ENCODE peak calls at places on chromosome 3, in six cellular contexts. D is thyroid gland, J is pancreas, C is body of pancreas, I is cardiac muscle cell, T is prostate gland. M is an unnamed sample.

GRCh38 chr3:20215636-20216035 is 29.6 kb upstream of the SGO1 start:
- DNase-seq in D (no peak), J (no peak), C (no peak), I (no peak), T (no peak), M (no peak)

GRCh38 chr3:50448752-50449539 is 54.5 kb downstream of the CACNA2D2 start:
- DNase-seq in D (no peak), J (no peak), C (no peak), I (no peak), T (no peak), M (no peak)

GRCh38 chr3:169886671-169887070 is 16.9 kb upstream of the LRRC31 start:
- DNase-seq in D (peak), J (peak), C (peak), I (no peak), T (peak), M (peak)

GRCh38 chr3:122318620-122319019 is 6.4 kb upstream of the CSTA start:
- DNase-seq in D (no peak), J (no peak), C (no peak), I (no peak), T (peak), M (no peak)

GRCh38 chr3:139894638-139894989 is 40.4 kb upstream of the CLSTN2 start:
- DNase-seq in D (peak), J (no peak), C (peak), I (no peak), T (no peak), M (peak)

GRCh38 chr3:184471439-184471838 is 90.1 kb upstream of the EPHB3 start:
- DNase-seq in D (no peak), J (no peak), C (no peak), I (no peak), T (no peak), M (no peak)

GRCh38 chr3:188021502-188022040 is 132.4 kb upstream of the LPP start:
- DNase-seq in D (no peak), J (no peak), C (no peak), I (no peak), T (no peak), M (no peak)

GRCh38 chr3:139691619-139692018 is 13.8 kb upstream of the NMNAT3 start:
- DNase-seq in D (no peak), J (no peak), C (no peak), I (peak), T (no peak), M (no peak)

GRCh38 chr3:138846350-138846756 is 11.6 kb upstream of the PIK3CB start:
- DNase-seq in D (no peak), J (no peak), C (no peak), I (no peak), T (no peak), M (no peak)

GRCh38 chr3:62159056-62159455 is 214.3 kb downstream of the FEZF2 start:
- DNase-seq in D (no peak), J (no peak), C (no peak), I (no peak), T (no peak), M (peak)
- H3K27ac ChIP-seq in D (peak), J (no peak), C (peak), I (no peak), T (peak), M (peak)

GRCh38 chr3:142281474-142281873 is 56.1 kb upstream of the GK5 start:
- DNase-seq in D (no peak), J (no peak), C (no peak), I (no peak), T (no peak), M (no peak)
- H3K27ac ChIP-seq in D (no peak), J (no peak), C (no peak), I (no peak), T (no peak), M (no peak)

GRCh38 chr3:124800076-124800475 is 69.8 kb downstream of the UMPS start:
- DNase-seq in D (no peak), J (no peak), C (no peak), I (no peak), T (no peak), M (no peak)
- H3K27ac ChIP-seq in D (peak), J (peak), C (peak), I (peak), T (no peak), M (peak)

GRCh38 chr3:113698213-113698742 is 1.8 kb upstream of the USF3 start:
- DNase-seq in D (no peak), J (no peak), C (no peak), I (no peak), T (no peak), M (no peak)
- H3K27ac ChIP-seq in D (peak), J (no peak), C (peak), I (peak), T (no peak), M (peak)

M was measured in testis.